ENCODE peak calls at places on chromosomes 4 and X, in six cellular contexts. G, S, L, F, Z and W are unnamed samples.

GRCh38 chr4:8387615-8388266 is 52.8 kb downstream of the ACOX3 start:
- DNase-seq in G (no peak), S (peak), L (no peak), F (no peak), Z (no peak), W (no peak)

GRCh38 chrX:38654302-38654701 is 93.0 kb downstream of the TSPAN7 start:
- DNase-seq in G (peak), S (peak), L (peak), F (no peak), Z (peak), W (peak)

GRCh38 chrX:41441934-41442823 is 5.0 kb upstream of the NYX start:
- DNase-seq in G (peak), S (peak), L (peak), F (peak), Z (peak), W (peak)

GRCh38 chr4:67288964-67289363 is 256.3 kb downstream of the CENPC start:
- DNase-seq in G (peak), S (peak), L (no peak), F (no peak), Z (peak), W (peak)

GRCh38 chr4:22524895-22525294 is 9.0 kb upstream of the ADGRA3 start:
- DNase-seq in G (no peak), S (no peak), L (no peak), F (no peak), Z (no peak), W (no peak)

GRCh38 chr4:88600129-88600849 is 8.0 kb downstream of the HERC3 start:
- DNase-seq in G (no peak), S (peak), L (peak), F (no peak), Z (no peak), W (no peak)

GRCh38 chr4:170057851-170058250 is 31.7 kb upstream of the MFAP3L start:
- DNase-seq in G (no peak), S (no peak), L (no peak), F (no peak), Z (no peak), W (no peak)

GRCh38 chr4:36264205-36264826 is 17.1 kb upstream of the DTHD1 start:
- DNase-seq in G (no peak), S (no peak), L (no peak), F (no peak), Z (no peak), W (no peak)

GRCh38 chrX:103464774-103465117 is 54.5 kb downstream of the RAB40A start:
- DNase-seq in G (peak), S (peak), L (peak), F (peak), Z (peak), W (peak)

GRCh38 chrX:40420899-40421729 is 159.7 kb upstream of the ATP6AP2 start:
- DNase-seq in G (peak), S (peak), L (no peak), F (peak), Z (no peak), W (peak)

GRCh38 chr4:98482847-98483806 is 175.3 kb downstream of the TSPAN5 start:
- DNase-seq in G (peak), S (peak), L (peak), F (peak), Z (no peak), W (no peak)

GRCh38 chr4:98480535-98480934 is 177.9 kb downstream of the TSPAN5 start:
- DNase-seq in G (no peak), S (no peak), L (no peak), F (no peak), Z (no peak), W (no peak)

GRCh38 chr4:98482503-98482846 is 175.9 kb downstream of the TSPAN5 start:
- DNase-seq in G (no peak), S (no peak), L (no peak), F (no peak), Z (no peak), W (no peak)

GRCh38 chr4:98484031-98484430 is 174.4 kb downstream of the TSPAN5 start:
- DNase-seq in G (no peak), S (peak), L (peak), F (no peak), Z (no peak), W (no peak)

GRCh38 chr4:98481167-98481566 is 177.2 kb downstream of the TSPAN5 start:
- DNase-seq in G (peak), S (no peak), L (no peak), F (no peak), Z (no peak), W (no peak)
- TF ChIP-seq MAX in G (no peak), S (no peak), L (no peak), F (no peak), Z (no peak), W (no peak)

GRCh38 chrX:109902665-109903064 is 100.2 kb upstream of the TMEM164 start:
- DNase-seq in G (peak), S (peak), L (no peak), F (no peak), Z (no peak), W (no peak)
- TF ChIP-seq MYC in G (no peak), S (no peak), L (no peak), F (no peak), Z (no peak), W (no peak)

GRCh38 chrX:24208494-24209240 is 59.1 kb downstream of the ZFX start:
- DNase-seq in G (no peak), S (no peak), L (no peak), F (no peak), Z (no peak), W (no peak)
- TF ChIP-seq MAX in G (no peak), S (no peak), L (no peak), F (no peak), Z (no peak), W (no peak)

GRCh38 chr4:15988222-15988621 is 25.2 kb upstream of the FGFBP2 start:
- DNase-seq in G (no peak), S (no peak), L (no peak), F (no peak), Z (no peak), W (no peak)

GRCh38 chr4:15986900-15987299 is 23.9 kb upstream of the FGFBP2 start:
- DNase-seq in G (no peak), S (no peak), L (no peak), F (no peak), Z (no peak), W (no peak)

DNA sequence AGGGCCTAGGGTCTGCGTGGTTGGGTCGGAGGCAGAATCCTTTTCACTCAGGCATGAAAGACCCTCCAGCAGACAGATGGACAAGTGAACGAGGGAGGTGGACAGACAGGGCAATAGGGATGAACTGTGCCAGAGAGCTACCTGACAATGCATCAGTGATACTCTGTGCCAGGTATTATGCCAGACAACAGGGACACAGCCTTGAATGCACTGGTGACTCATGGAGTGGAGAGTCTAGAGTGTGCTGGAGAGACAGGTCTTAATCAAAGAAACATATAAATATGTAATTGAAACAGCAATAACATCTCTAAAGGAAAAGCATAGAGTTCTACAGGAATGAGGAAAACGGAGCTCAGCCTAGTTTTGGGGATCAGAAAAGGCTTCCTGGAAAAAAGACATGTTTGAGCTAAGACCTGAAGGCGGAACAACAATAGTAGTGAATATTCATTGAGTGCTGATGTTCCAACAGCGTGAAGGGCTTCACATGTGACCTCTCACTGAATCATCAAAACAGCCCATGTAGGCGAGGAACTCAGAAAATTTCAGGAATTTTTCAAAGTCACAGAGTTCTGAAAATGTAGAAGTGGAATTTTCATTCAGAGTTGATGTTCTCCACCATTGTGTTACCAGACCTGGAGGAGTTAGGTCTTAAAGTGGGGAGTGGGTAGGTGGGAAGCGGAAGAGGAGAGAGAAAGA is 20.0 kb upstream of the FGFBP2 start:
- DNase-seq in G (no peak), S (no peak), L (no peak), F (no peak), Z (no peak), W (no peak)
- TF ChIP-seq MYC in G (no peak), S (no peak), L (no peak), F (no peak), Z (no peak), W (no peak)

DNA sequence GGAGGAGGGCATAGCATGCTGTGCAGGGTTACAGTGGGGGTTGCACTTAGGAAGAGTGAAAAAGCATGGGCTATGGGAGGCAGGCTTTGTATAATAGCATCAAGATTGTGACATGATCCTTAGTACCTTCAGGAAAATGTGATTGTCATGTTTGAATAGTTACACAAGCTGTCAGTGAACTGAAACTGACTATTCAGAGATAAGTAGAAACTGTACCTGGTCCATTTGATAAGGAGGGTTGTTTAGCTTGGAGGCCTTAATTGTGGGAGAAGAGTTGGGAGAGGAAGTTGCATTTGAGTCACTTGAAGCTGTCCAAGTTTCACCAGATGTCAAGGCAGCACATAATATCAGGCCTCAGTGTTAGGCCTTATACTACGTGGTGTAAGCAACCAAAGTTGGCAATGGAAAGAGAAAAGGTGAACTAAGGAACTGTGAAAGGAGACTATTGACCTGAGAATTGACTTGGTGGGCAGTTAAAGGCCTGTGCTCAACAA is 85.0 kb downstream of the TEX13C start:
- DNase-seq in G (no peak), S (no peak), L (no peak), F (no peak), Z (peak), W (no peak)
- TF ChIP-seq MAX in G (no peak), S (no peak), L (no peak), F (no peak), Z (no peak), W (no peak)

GRCh38 chr4:99863-100262 is 24.4 kb upstream of the ZNF718 start:
- DNase-seq in G (no peak), S (peak), L (no peak), F (no peak), Z (no peak), W (peak)
- TF ChIP-seq MYC in G (no peak), S (no peak), L (no peak), F (no peak), Z (no peak), W (no peak)

GRCh38 chr4:93646225-93646930 is 182.2 kb upstream of the ATOH1 start:
- DNase-seq in G (no peak), S (peak), L (no peak), F (no peak), Z (no peak), W (no peak)

GRCh38 chr4:93654276-93654675 is 174.3 kb upstream of the ATOH1 start:
- DNase-seq in G (no peak), S (no peak), L (no peak), F (no peak), Z (no peak), W (no peak)

GRCh38 chr4:93648258-93648657 is 180.3 kb upstream of the ATOH1 start:
- DNase-seq in G (no peak), S (no peak), L (no peak), F (no peak), Z (no peak), W (no peak)

GRCh38 chr4:93645120-93645519 is 183.4 kb upstream of the ATOH1 start:
- DNase-seq in G (no peak), S (no peak), L (no peak), F (no peak), Z (no peak), W (no peak)

GRCh38 chr4:93649828-93650227 is 178.7 kb upstream of the ATOH1 start:
- DNase-seq in G (no peak), S (no peak), L (no peak), F (no peak), Z (no peak), W (no peak)
- TF ChIP-seq MAX in G (no peak), S (no peak), L (no peak), F (no peak), Z (no peak), W (no peak)

GRCh38 chr4:176849076-176849475 is 56.4 kb upstream of the VEGFC start:
- DNase-seq in G (no peak), S (no peak), L (no peak), F (no peak), Z (no peak), W (no peak)
- TF ChIP-seq MYC in G (no peak), S (no peak), L (no peak), F (no peak), Z (no peak), W (no peak)